ENCODE peak calls at places on chromosomes 13 and 19, in seven cellular contexts. K is CD8-positive, alpha-beta T cell; S is putamen; J is stomach; U is activated CD4-positive, alpha-beta T cell treated with anti-CD3 and anti-CD28 coated beads for 1 hour; L is pons; E is body of pancreas. N is an unnamed sample.

GRCh38 chr13:52695856-52696255 is 43.2 kb downstream of the SUGT1 start:
- DNase-seq in L (no peak), J (no peak), U (no peak), K (no peak), E (no peak), S (no peak), N (no peak)

GRCh38 chr13:64755961-64756360 is 2474.2 kb downstream of the PCDH9 start:
- DNase-seq in S (no peak), U (no peak), L (no peak), E (no peak), J (no peak), K (no peak), N (no peak)

GRCh38 chr19:52935434-52935833 is 12.2 kb upstream of the ZNF888 start:
- DNase-seq in S (no peak), L (no peak), E (no peak), U (no peak), K (no peak), J (peak; percentile 53), N (no peak)

GRCh38 chr19:42184401-42184861 is 33.0 kb downstream of the DEDD2 start:
- DNase-seq in U (peak; percentile 54), J (peak; percentile 75), K (peak; percentile 35), S (peak; percentile 53), E (peak; percentile 85), L (peak; percentile 82), N (peak; percentile 84)

GRCh38 chr13:38796890-38797289 is 110.0 kb downstream of the FREM2 start:
- DNase-seq in L (no peak), S (no peak), U (no peak), K (no peak), J (no peak), E (no peak), N (no peak)

GRCh38 chr13:46211116-46211515 is 612 bp upstream of the LRRC63 start:
- DNase-seq in L (peak; percentile 60), U (no peak), J (no peak), S (no peak), E (no peak), K (no peak), N (no peak)

GRCh38 chr13:98240131-98240530 is 63.1 kb upstream of the RNF113B start:
- DNase-seq in L (no peak), K (no peak), S (no peak), U (no peak), E (no peak), J (no peak), N (no peak)

GRCh38 chr19:21569497-21569870 is 64.1 kb downstream of the ZNF429 start:
- DNase-seq in L (no peak), J (no peak), U (peak; percentile 49), E (peak; percentile 80), K (no peak), S (no peak), N (no peak)

GRCh38 chr19:33788676-33789075 is 8.0 kb upstream of the KCTD15 start:
- DNase-seq in U (no peak), E (no peak), J (no peak), L (no peak), S (no peak), K (no peak), N (no peak)

GRCh38 chr13:23440821-23441608 is 7.5 kb upstream of the SACS start:
- DNase-seq in U (no peak), K (no peak), J (no peak), S (no peak), E (no peak), L (peak; percentile 19), N (no peak)

GRCh38 chr19:5805465-5806132 is 732 bp downstream of the NRTN start:
- DNase-seq in K (no peak), S (no peak), E (peak; percentile 91), J (peak; percentile 88), L (no peak), U (peak; percentile 51), N (peak; percentile 92)

GRCh38 chr19:5093297-5093858 is 124.5 kb downstream of the KDM4B start:
- DNase-seq in E (peak; percentile 72), S (no peak), L (no peak), J (peak; percentile 36), K (no peak), U (no peak), N (no peak)

GRCh38 chr13:101639711-101640110 is 187.2 kb downstream of the ITGBL1 start:
- DNase-seq in E (no peak), K (no peak), U (no peak), J (no peak), L (no peak), S (no peak), N (no peak)

GRCh38 chr13:106182404-106182803 is 353.1 kb downstream of the EFNB2 start:
- DNase-seq in K (no peak), E (no peak), L (no peak), S (no peak), J (no peak), U (no peak), N (no peak)

GRCh38 chr13:66624302-66624701 is 605.8 kb downstream of the PCDH9 start:
- DNase-seq in J (no peak), U (no peak), L (no peak), S (no peak), E (no peak), K (no peak), N (no peak)

GRCh38 chr13:28606466-28606865 is 52.5 kb upstream of the POMP start:
- DNase-seq in U (no peak), L (no peak), K (no peak), S (no peak), J (no peak), E (no peak), N (no peak)

GRCh38 chr13:110274687-110275086 is 32.3 kb downstream of the COL4A1 start:
- DNase-seq in J (no peak), E (no peak), S (no peak), L (no peak), K (no peak), U (no peak), N (no peak)

GRCh38 chr13:55298201-55298600 is 1842.5 kb upstream of the PRR20A start:
- DNase-seq in K (no peak), S (no peak), L (no peak), J (no peak), U (no peak), E (no peak), N (no peak)

GRCh38 chr19:16319466-16319865 is 5.2 kb upstream of the KLF2 start:
- DNase-seq in L (no peak), J (no peak), K (no peak), E (no peak), U (peak; percentile 10), S (no peak), N (no peak)

GRCh38 chr19:56273563-56274117 is 1.1 kb downstream of the EDDM13 start:
- DNase-seq in E (no peak), J (no peak), L (no peak), K (no peak), U (no peak), S (no peak), N (no peak)

GRCh38 chr13:103694033-103694432 is 627.8 kb upstream of the SLC10A2 start:
- DNase-seq in S (no peak), J (no peak), K (no peak), L (no peak), E (no peak), U (no peak), N (no peak)

GRCh38 chr19:4641132-4641531 is 1.8 kb downstream of the TNFAIP8L1 start:
- DNase-seq in L (no peak), K (no peak), S (no peak), U (no peak), E (no peak), J (no peak), N (no peak)

GRCh38 chr13:76009491-76009890 is 373.4 kb downstream of the LMO7 start:
- DNase-seq in K (no peak), J (no peak), E (no peak), U (no peak), L (no peak), S (no peak), N (no peak)

N was measured in endothelial cell.